ENCODE peak calls at places on chromosomes 4 and X, in four cellular contexts. U, C, A and P are unnamed samples. For H3K9me3, the result is how much of the 10 kb centered on the place peaks cover.

GRCh38 chr4:73761856-73762255 is 21.5 kb downstream of the CXCL8 start:
- DNase-seq in C (no peak), A (no peak), U (no peak), P (no peak)

GRCh38 chr4:1187182-1187581 is 14.8 kb upstream of the SPON2 start:
- DNase-seq in C (no peak), A (peak), U (peak), P (no peak)

GRCh38 chr4:139017861-139018260 is 2.3 kb downstream of the NOCT start:
- DNase-seq in C (no peak), U (no peak), A (no peak), P (no peak)

GRCh38 chr4:176444741-176445140 is 125.0 kb downstream of the SPCS3 start:
- DNase-seq in C (no peak), U (peak), A (peak), P (peak)

GRCh38 chr4:2332201-2332975 is 70.5 kb upstream of the MXD4 start:
- DNase-seq in A (no peak), U (no peak), C (no peak), P (no peak)

GRCh38 chr4:118711047-118711446 is 25.9 kb downstream of the METTL14 start:
- DNase-seq in A (no peak), U (no peak), C (no peak), P (no peak)

GRCh38 chrX:102651242-102651967 is at the start of gene GPRASP1:
- DNase-seq in U (peak), C (peak), A (no peak), P (peak)

GRCh38 chr4:107825072-107825789 is 499 bp downstream of the SGMS2 start:
- DNase-seq in C (peak), A (peak), U (peak), P (peak)

GRCh38 chrX:150370589-150371312 is 7.6 kb downstream of the MAMLD1 start:
- DNase-seq in U (peak), C (no peak), A (no peak), P (no peak)

GRCh38 chr4:145299380-145300076 is 119.1 kb upstream of the OTUD4 start:
- DNase-seq in A (peak), U (peak), C (no peak), P (peak)

GRCh38 chrX:15143050-15143824 is 126.6 kb downstream of the ASB9 start:
- DNase-seq in A (peak), U (peak), C (peak), P (peak)

GRCh38 chr4:137655286-137655685 is 123.0 kb upstream of the PCDH18 start:
- DNase-seq in A (no peak), U (peak), C (no peak), P (no peak)

GRCh38 chr4:48557478-48557877 is 67.4 kb downstream of the ZAR1 start:
- DNase-seq in U (no peak), A (no peak), C (peak), P (no peak)

GRCh38 chrX:44244008-44244407 is 99.5 kb downstream of the EFHC2 start:
- DNase-seq in C (no peak), U (peak), A (peak), P (peak)

GRCh38 chr4:37946503-37947179 is 13.6 kb upstream of the PTTG2 start:
- DNase-seq in U (no peak), A (no peak), C (no peak), P (no peak)

GRCh38 chrX:74578137-74578536 is 36.3 kb downstream of the RLIM start:
- DNase-seq in U (no peak), A (no peak), C (no peak), P (no peak)

GRCh38 chr4:108854781-108855180 is 91.9 kb upstream of the ETNPPL start:
- DNase-seq in A (no peak), U (no peak), C (no peak), P (no peak)

GRCh38 chr4:151486166-151486565 is 77.2 kb downstream of the FHIP1A start:
- DNase-seq in C (no peak), U (peak), A (no peak), P (peak)

GRCh38 chr4:89273741-89274141 is 33.9 kb downstream of the GPRIN3 start:
- DNase-seq in A (no peak), C (no peak), U (no peak), P (no peak)

GRCh38 chr4:157265281-157265680 is 44.8 kb downstream of the GRIA2 start:
- DNase-seq in C (peak), U (no peak), A (peak), P (peak)

GRCh38 chr4:126468144-126468543 is 1153.4 kb downstream of the FAT4 start:
- DNase-seq in A (no peak), U (no peak), C (no peak), P (no peak)

GRCh38 chr4:3799496-3799895 is 33.3 kb downstream of the ADRA2C start:
- DNase-seq in C (no peak), U (no peak), A (no peak), P (no peak)

GRCh38 chr4:22434895-22435294 is 81.0 kb downstream of the ADGRA3 start:
- DNase-seq in C (peak), U (peak), A (peak), P (peak)

GRCh38 chr4:165814256-165815010 is 58.6 kb upstream of the TLL1 start:
- DNase-seq in U (no peak), C (no peak), A (peak), P (peak)

GRCh38 chr4:151519728-151520415 is 110.9 kb downstream of the FHIP1A start:
- DNase-seq in C (no peak), U (no peak), A (no peak), P (no peak)

GRCh38 chr4:69321153-69321729 is 41.0 kb downstream of the UGT2B28 start:
- DNase-seq in A (peak), C (no peak), U (no peak), P (no peak)

GRCh38 chr4:48175806-48176205 is 41.8 kb upstream of the TXK start:
- DNase-seq in C (no peak), U (peak), A (peak), P (no peak)

GRCh38 chr4:7860600-7861158 is 79.0 kb downstream of the AFAP1 start:
- DNase-seq in C (no peak), A (no peak), U (no peak), P (no peak)

DNA sequence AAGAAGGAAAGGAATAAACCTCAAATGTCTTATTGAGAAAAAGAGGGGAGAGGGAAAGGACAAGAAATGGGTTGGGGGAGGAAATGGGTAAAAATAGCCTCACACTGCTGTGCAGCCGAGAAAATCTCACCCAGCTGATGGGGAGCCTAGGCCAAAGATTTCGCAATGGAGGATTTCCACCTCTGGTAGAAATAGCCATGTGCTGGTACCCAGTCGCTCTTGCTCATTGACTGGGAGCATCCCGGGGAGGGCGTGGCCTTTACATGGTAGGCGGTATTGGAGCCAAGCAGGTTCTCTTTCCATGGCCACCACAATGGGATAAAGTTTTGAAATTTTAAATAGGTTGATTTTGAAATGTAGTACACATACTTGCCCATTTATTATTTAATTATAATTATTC is 255.1 kb upstream of the LDB2 start:
- DNase-seq in A (no peak), U (no peak), C (no peak), P (no peak)
- H3K4me2 ChIP-seq in A (no peak), U (no peak), C (no peak), P (no peak)

GRCh38 chrX:110341189-110342035 is 17.2 kb upstream of the RTL9 start:
- DNase-seq in U (peak), C (no peak), A (peak), P (peak)
- H3K9ac ChIP-seq in U (peak), C (no peak), A (peak), P (peak)

DNA sequence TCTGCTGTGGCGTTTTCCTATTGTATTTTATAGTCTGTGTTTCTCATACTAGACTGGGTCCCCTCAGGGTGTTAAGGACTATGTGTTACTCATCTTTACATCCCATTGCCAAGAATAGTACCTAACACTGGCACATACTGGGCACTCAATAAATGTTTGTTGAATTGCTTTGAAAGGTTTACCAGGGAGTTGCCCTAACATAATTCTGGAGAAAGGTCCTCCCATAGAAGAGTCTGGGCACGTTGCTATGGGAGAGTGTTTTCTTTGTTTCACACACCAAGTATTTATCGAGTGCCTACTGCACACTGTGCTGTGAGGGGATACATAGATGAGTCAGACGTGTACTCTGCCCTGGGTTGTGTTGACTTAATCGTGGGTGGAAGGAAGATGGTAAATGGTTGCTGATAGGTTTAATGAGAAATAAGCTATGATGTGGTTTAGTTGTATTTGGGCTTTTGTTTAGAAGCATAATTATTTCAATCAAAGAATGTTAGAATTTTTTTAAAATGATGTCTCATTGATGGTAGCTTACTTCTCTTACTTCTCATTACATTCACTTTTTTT is 42.9 kb downstream of the AFF1 start:
- DNase-seq in U (peak), A (peak), C (no peak), P (peak)
- H3K9me3 ChIP-seq in U (under half), A (under half), C (under half), P (under half)

DNA sequence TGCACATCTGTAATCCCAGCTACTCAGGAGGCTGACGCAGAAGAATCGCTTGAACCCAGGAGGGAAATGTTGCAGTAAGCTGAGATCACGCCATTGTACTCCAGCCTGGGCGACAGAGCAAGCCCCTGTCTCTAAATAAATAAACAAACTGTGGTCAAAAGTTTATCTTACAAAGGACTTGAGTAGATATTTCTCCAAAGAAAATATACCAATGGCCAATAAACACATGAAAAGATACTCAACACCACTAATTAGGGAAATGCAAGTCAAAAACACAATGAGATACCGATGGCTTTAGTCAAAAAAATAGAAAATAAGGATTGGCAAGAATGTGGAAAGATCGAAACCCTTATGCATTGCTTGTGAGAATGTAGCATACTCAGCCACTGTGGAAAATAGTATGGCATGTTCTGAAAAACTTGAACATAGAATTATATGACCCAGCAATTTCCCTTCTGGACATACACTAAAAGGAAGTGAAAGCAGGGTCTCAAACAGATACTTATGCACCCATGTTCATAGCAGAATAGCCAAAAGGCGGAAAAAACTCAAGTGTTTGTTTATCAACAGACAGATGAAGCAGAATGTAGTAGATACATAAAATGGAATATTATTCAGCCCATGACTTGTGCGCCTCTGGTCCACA is 2.0 kb upstream of the CFAP97 start:
- DNase-seq in C (no peak), U (no peak), A (no peak), P (no peak)
- H3K4me2 ChIP-seq in C (no peak), U (no peak), A (no peak), P (no peak)

GRCh38 chr4:112652216-112652615 is 15.3 kb downstream of the LARP7 start:
- DNase-seq in U (no peak), C (peak), A (no peak), P (no peak)
- H3K9ac ChIP-seq in U (no peak), C (no peak), A (no peak), P (no peak)

DNA sequence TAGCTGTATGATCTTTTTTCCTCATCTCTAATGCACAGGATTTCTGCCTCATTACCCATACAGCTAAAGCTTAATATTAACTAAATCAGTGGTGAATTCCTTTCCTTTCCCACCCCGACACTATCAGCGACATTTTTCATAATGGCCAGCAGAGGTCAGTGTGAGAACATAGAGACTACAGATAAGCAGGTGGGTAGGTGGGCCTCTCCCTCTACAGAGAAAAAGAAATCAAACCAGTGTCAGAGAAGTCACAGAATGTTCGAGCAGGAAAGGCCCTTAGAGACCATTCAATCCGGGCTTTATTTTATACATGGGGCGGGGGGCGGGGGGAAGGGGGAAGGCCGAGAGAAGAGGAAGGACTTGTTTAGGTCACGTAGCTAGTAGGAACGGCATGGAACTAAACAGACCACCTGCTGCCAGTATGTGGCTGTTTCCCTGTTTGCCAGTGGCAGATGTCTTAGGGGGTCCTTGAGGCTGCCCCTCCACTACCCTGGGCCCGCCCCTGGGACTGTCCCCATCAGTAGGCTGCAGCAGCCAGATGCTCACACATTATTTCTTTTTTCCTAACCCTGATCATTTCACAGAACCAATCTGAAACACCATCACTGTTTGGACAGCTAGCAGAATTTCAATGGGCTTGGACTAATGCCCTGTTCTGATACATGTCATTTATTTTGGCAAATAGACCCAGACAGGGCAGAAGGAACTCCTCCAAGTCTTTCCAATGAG is 133.3 kb downstream of the ATG4A start:
- DNase-seq in A (no peak), U (peak), C (peak), P (peak)
- H3K9me3 ChIP-seq in A (under half), U (under half), C (under half), P (under half)

GRCh38 chrX:2483398-2483797 is 17.4 kb downstream of the DHRSX start:
- DNase-seq in U (no peak), A (no peak), C (no peak), P (no peak)

GRCh38 chrX:2485460-2485753 is 15.4 kb downstream of the DHRSX start:
- DNase-seq in A (no peak), C (no peak), U (peak), P (no peak)

GRCh38 chrX:2485789-2486345 is 14.9 kb downstream of the DHRSX start:
- DNase-seq in U (no peak), C (no peak), A (no peak), P (no peak)

GRCh38 chrX:2484232-2484631 is 16.5 kb downstream of the DHRSX start:
- DNase-seq in C (no peak), U (no peak), A (no peak), P (peak)

DNA sequence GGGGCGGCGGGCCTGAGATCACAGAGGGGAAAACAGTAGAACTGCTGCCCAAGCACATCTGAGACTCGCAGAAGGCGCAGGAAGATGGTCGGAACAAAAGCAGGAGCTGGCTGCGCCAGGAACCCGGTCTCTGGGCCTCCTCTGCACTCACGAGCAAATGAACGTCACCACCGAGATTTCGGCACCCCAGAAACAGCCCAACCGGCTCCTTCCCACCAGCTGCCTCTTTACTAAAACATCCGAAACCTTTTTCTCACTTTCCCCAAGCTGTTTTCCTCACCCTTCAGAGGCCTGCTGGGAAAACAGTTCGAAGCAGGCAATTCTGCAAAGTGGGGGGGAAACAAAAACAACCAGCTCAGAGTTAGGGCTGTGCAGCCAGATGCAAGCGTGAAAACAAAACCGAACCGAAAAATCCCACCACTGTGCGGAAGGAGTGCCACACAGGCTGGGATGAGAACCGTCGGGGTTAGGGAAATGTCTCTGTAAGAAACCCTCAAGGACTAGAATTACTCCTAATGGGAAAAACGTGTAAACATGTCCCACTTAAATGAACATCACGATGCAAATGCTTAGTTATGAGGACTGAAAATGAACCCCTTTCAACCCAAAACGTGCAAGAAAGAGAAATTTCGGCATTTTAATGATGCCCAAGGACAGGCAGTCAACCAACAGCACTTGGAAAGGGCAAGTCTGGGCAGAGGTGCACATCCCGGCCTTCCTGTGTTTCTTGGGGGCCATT is 15.9 kb downstream of the DHRSX start:
- DNase-seq in U (peak), C (no peak), A (no peak), P (peak)
- H3K4me2 ChIP-seq in U (peak), C (no peak), A (peak), P (peak)